ENCODE peak calls at places on chromosome 9, in ten cellular contexts. A is A549, I is HCT116, B is mesenchymal stem cell, F is mucosa of descending colon, V is neuronal stem cell, U is PC-3, G is psoas muscle, Y is foreskin keratinocyte, K is heart left ventricle. P is an unnamed sample. For H3K4me1, the result is how much of the 10 kb centered on the place peaks cover.

GRCh38 chr9:97571664-97572063 is 61.5 kb downstream of the TSTD2 start:
- DNase-seq in V (no peak), U (no peak), I (no peak), B (peak), F (no peak), G (no peak), Y (no peak), K (peak), A (no peak), P (no peak)

GRCh38 chr9:127074561-127075548 is 47.6 kb downstream of the ANGPTL2 start:
- DNase-seq in F (no peak), U (no peak), Y (no peak), V (peak), I (no peak), G (no peak), K (peak), A (no peak), B (no peak), P (no peak)

GRCh38 chr9:3528466-3528865 is 2.7 kb upstream of the RFX3 start:
- DNase-seq in G (no peak), Y (no peak), B (no peak), A (no peak), V (no peak), K (no peak), F (no peak), I (no peak), U (no peak), P (no peak)

GRCh38 chr9:114291064-114291474 is 31.8 kb upstream of the ORM1 start:
- DNase-seq in K (peak), V (peak), A (peak), G (peak), B (peak), U (peak), Y (peak), I (peak), F (no peak), P (peak)

GRCh38 chr9:104725014-104725413 is 22.5 kb upstream of the NIPSNAP3A start:
- DNase-seq in V (no peak), G (no peak), I (no peak), Y (no peak), A (no peak), B (no peak), K (no peak), F (no peak), U (no peak), P (no peak)

GRCh38 chr9:126009047-126009446 is 261.9 kb downstream of the PBX3 start:
- DNase-seq in I (peak), V (no peak), G (no peak), B (no peak), Y (no peak), F (no peak), U (no peak), K (no peak), A (no peak), P (no peak)

GRCh38 chr9:116935149-116935897 is 248.2 kb downstream of the TRIM32 start:
- DNase-seq in B (no peak), I (no peak), Y (no peak), F (no peak), U (no peak), G (no peak), A (no peak), V (no peak), K (no peak), P (no peak)

GRCh38 chr9:75054373-75055001 is 26.4 kb upstream of the CARNMT1 start:
- DNase-seq in F (no peak), A (no peak), B (no peak), Y (no peak), V (no peak), G (no peak), I (no peak), K (no peak), U (no peak), P (no peak)

GRCh38 chr9:114250235-114250568 is 72.7 kb upstream of the ORM1 start:
- DNase-seq in B (no peak), U (no peak), G (peak), V (no peak), K (peak), A (no peak), F (peak), Y (no peak), I (no peak), P (peak)

GRCh38 chr9:97983524-97984187 is 515 bp downstream of the ANP32B start:
- DNase-seq in I (no peak), V (no peak), B (peak), K (peak), F (no peak), G (peak), Y (peak), U (peak), A (peak), P (peak)

GRCh38 chr9:128396970-128397613 is 23.6 kb upstream of the CERCAM start:
- DNase-seq in Y (no peak), G (no peak), K (no peak), F (no peak), B (no peak), V (no peak), U (no peak), I (no peak), A (no peak), P (no peak)

GRCh38 chr9:9892217-9892616 is 720.6 kb downstream of the PTPRD start:
- DNase-seq in B (no peak), G (no peak), Y (no peak), V (no peak), F (no peak), K (no peak), U (no peak), A (no peak), I (no peak), P (no peak)

GRCh38 chr9:127706836-127707241 is at the start of gene CFAP157:
- DNase-seq in K (no peak), U (no peak), A (peak), Y (no peak), V (no peak), I (no peak), B (no peak), G (no peak), F (no peak), P (no peak)

GRCh38 chr9:13786131-13786530 is 506.6 kb upstream of the MPDZ start:
- DNase-seq in I (no peak), U (no peak), K (peak), G (no peak), Y (no peak), B (no peak), V (no peak), F (peak), A (no peak), P (no peak)

GRCh38 chr9:12014488-12014887 is 678.7 kb upstream of the TYRP1 start:
- DNase-seq in V (no peak), K (no peak), I (no peak), B (no peak), F (no peak), G (no peak), Y (no peak), U (no peak), A (no peak), P (no peak)

GRCh38 chr9:121324316-121324715 is 45.7 kb downstream of the STOM start:
- DNase-seq in Y (no peak), I (no peak), K (no peak), V (no peak), G (no peak), F (no peak), A (no peak), U (no peak), B (no peak), P (no peak)

GRCh38 chr9:121326924-121327613 is 43.0 kb downstream of the STOM start:
- DNase-seq in I (no peak), V (no peak), B (no peak), Y (no peak), A (no peak), G (no peak), U (no peak), K (no peak), F (peak), P (no peak)

GRCh38 chr9:121325387-121325786 is 44.7 kb downstream of the STOM start:
- DNase-seq in I (no peak), V (no peak), Y (no peak), A (no peak), F (peak), G (no peak), U (no peak), B (no peak), K (no peak), P (no peak)

GRCh38 chr9:121324755-121325154 is 45.3 kb downstream of the STOM start:
- DNase-seq in B (no peak), Y (no peak), G (no peak), V (no peak), K (no peak), U (no peak), A (no peak), F (no peak), I (no peak), P (no peak)

DNA sequence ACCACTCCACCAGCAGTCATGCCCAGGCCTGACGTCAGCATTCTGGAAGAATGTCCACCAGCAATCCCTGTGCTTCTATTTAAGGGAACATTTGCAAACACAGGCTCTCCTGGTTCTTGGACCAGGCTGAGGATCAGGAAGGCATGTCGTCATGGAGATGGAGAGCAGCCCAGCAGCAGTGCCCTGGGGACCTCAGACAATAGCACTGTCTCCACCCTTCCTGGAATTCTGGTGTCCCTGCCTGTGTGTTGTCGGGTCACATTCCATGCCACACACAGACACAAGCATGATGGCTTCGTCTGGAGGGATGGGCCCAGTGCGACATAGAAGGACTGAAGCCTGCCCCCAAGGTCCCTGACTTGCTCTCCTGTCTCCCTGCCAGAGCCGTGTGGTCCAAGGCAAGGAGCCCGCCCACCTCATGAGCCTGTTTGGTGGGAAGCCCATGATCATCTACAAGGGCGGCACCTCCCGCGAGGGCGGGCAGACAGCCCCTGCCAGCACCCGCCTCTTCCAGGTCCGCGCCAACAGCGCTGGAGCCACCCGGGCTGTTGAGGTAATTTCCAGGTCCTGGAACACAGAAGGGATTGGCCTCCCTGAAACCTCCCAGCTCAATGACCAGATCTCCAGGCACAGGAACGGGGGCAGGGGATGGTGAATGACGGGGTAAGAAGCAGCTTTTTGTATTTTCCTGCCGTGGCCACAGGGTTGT is 43.8 kb downstream of the STOM start:
- DNase-seq in I (no peak), U (peak), F (peak), Y (no peak), A (no peak), K (peak), V (peak), B (peak), G (peak), P (peak)
- H3K4me1 ChIP-seq in I (under half), U (under half), F (under half), Y (under half), A (half or more), K (half or more), V (under half), B (under half), G (under half), P (under half)

DNA sequence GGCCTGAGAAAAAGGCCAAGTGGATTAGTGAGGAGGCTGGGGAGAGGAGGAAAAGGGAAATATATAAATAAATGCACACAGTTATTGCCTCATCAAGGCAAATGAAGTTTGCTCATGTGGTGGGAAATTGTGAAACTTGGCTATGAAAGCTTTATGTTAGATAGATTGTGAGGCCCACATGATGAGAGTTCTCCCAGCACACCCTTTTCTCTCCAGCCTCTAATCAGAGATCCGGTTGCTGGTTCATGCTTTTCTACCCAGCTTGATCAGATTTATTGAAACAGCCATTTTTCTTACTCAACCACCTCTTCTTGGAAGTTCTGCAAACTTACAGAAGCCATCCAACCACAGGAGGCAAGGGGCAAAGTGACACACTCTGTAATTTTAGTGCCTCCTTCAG is 125.8 kb upstream of the KLF4 start:
- DNase-seq in G (no peak), V (no peak), F (no peak), U (no peak), I (no peak), A (no peak), Y (no peak), B (peak), K (no peak), P (no peak)
- H3K4me1 ChIP-seq in G (under half), V (under half), F (under half), U (under half), I (under half), A (under half), Y (under half), B (under half), K (under half), P (under half)

DNA sequence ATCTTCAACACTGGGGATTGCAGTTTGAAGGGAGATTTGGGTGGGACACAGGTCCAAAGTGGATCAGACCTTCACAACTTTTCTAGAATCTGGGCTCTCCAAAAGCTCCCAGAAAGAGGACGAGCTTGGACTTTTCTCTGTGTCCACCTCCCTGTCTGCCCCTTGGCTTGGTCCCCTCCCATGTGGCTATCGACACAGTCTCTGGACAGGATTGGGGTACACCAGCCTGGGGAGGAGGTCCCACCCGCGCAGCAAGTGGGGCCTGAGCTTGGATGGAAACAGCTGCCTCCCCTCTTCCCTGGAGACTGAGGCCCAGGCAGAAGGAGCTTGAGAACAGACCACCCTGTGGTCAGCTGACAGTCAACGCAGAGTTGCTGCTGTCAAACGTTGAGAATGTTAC is 84.6 kb upstream of the FCN1 start:
- DNase-seq in B (no peak), F (no peak), K (no peak), Y (no peak), V (no peak), G (no peak), U (no peak), A (no peak), I (no peak), P (no peak)
- H3K4me1 ChIP-seq in B (under half), F (under half), K (under half), Y (under half), V (under half), G (under half), U (under half), A (under half), I (under half), P (under half)

GRCh38 chr9:4986783-4987182 is 1.7 kb downstream of the JAK2 start:
- DNase-seq in I (no peak), B (no peak), U (no peak), A (no peak), Y (no peak), F (no peak), V (no peak), G (no peak), K (no peak), P (no peak)
- H3K4me1 ChIP-seq in I (under half), B (under half), U (under half), A (under half), Y (under half), F (under half), V (under half), G (under half), K (under half), P (under half)

DNA sequence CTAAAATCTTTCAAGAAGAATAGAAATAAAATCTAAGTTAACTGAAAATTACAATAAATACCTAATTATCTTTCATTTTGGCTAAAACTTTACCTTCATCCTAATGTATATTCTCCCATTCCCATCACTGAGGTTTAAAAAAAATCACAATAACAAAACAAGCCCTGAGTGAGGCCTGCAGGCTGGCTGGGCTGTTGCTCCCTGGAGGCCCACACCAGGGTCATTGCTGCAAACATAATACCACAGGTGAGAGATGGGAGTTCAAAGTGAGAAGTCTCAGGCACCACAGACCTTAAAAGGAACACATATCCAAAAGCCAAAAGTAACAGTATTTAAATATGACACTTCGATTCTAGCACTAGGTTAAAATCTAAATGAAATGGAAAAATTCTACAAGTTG is 58.0 kb downstream of the AUH start:
- DNase-seq in A (no peak), V (no peak), B (no peak), U (no peak), I (no peak), G (no peak), K (no peak), F (no peak), Y (no peak), P (no peak)
- H3K4me1 ChIP-seq in A (under half), V (under half), B (under half), U (under half), I (half or more), G (half or more), K (under half), F (under half), Y (under half), P (under half)

GRCh38 chr9:121269888-121270254 is 1.9 kb downstream of the GSN start:
- DNase-seq in I (no peak), V (no peak), B (no peak), F (no peak), G (no peak), K (no peak), U (peak), Y (peak), A (no peak), P (no peak)

GRCh38 chr9:121271368-121272351 is 3.7 kb downstream of the GSN start:
- DNase-seq in A (no peak), I (no peak), V (no peak), F (no peak), B (peak), K (peak), Y (no peak), G (peak), U (no peak), P (peak)

GRCh38 chr9:121274851-121275250 is 6.9 kb downstream of the GSN start:
- DNase-seq in A (no peak), G (no peak), I (no peak), V (no peak), Y (no peak), U (no peak), F (no peak), B (no peak), K (no peak), P (no peak)

GRCh38 chr9:121269030-121269887 is 1.3 kb downstream of the GSN start:
- DNase-seq in G (no peak), Y (no peak), V (no peak), B (peak), A (no peak), I (no peak), U (peak), K (no peak), F (peak), P (no peak)

DNA sequence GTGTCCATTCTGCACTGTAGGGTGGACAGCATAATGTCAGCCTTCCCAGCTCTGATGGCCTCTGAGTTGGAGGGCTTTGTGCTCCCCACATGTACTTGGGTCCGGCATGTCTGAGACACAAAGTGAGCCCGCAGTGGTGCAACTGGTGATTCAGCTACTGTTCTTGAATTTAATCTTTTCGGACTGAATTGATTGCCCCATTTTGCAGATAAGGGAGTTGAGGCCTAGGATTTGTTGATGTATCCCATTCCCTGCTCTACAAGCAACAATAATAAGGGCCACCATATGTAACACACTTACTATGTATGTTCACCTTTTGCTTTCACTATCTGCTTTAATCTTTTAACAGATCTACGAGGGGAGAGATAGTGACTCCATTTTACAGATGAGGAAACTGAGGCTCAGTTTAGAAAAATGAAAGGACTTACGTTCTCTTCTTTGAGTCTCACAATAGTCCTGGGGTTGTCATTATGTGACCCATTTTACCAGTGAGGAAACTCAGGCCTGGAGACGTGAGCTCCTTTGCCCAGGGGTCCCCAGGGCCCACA is 4.5 kb downstream of the GSN start:
- DNase-seq in G (no peak), B (no peak), A (no peak), F (no peak), Y (no peak), I (no peak), V (no peak), K (no peak), U (no peak), P (no peak)
- H3K4me1 ChIP-seq in G (under half), B (under half), A (under half), F (under half), Y (under half), I (under half), V (under half), K (half or more), U (under half), P (under half)

GRCh38 chr9:129437626-129438323 is 183.1 kb downstream of the C9orf50 start:
- DNase-seq in V (no peak), U (no peak), A (no peak), F (no peak), B (no peak), K (peak), G (no peak), I (no peak), Y (no peak), P (no peak)
- H3K4me1 ChIP-seq in V (under half), U (under half), A (under half), F (under half), B (under half), K (under half), G (under half), I (under half), Y (under half), P (under half)

P was measured in lung.